ENCODE peak calls at places on chromosomes 1 and 21, in four cellular contexts. One of them, this sample, is unnamed.

GRCh38 chr1:150056407-150056806 is 11.2 kb upstream of the VPS45 start:
- DNase-seq in IMR-90: no peak
- DNase-seq in HFF-Myc: no peak
- DNase-seq in A549: no peak
- DNase-seq in this sample: no peak

GRCh38 chr21:15080504-15080903 is 15.7 kb upstream of the NRIP1 start:
- DNase-seq in IMR-90: no peak
- DNase-seq in HFF-Myc: no peak
- DNase-seq in A549: no peak
- DNase-seq in this sample: no peak

GRCh38 chr21:18153063-18153462 is 91.6 kb upstream of the CHODL start:
- DNase-seq in HFF-Myc: no peak
- DNase-seq in IMR-90: no peak
- DNase-seq in A549: no peak
- DNase-seq in this sample: no peak

GRCh38 chr1:22414244-22414751 is 37.4 kb upstream of the ZBTB40 start:
- DNase-seq in HFF-Myc: no peak
- DNase-seq in A549: peak; percentile 71
- DNase-seq in IMR-90: peak; percentile 39
- DNase-seq in this sample: no peak

GRCh38 chr21:18443085-18443484 is 39.5 kb upstream of the TMPRSS15 start:
- DNase-seq in IMR-90: no peak
- DNase-seq in HFF-Myc: no peak
- DNase-seq in A549: no peak
- DNase-seq in this sample: no peak

GRCh38 chr1:107433068-107433467 is 292.2 kb downstream of the NTNG1 start:
- DNase-seq in A549: no peak
- DNase-seq in IMR-90: no peak
- DNase-seq in HFF-Myc: no peak
- DNase-seq in this sample: no peak

GRCh38 chr1:169925505-169926482 is 32.1 kb upstream of the SCYL3 start:
- DNase-seq in IMR-90: no peak
- DNase-seq in A549: no peak
- DNase-seq in HFF-Myc: no peak
- DNase-seq in this sample: no peak

GRCh38 chr1:152646656-152647055 is 16.5 kb upstream of the LCE2D start:
- DNase-seq in IMR-90: no peak
- DNase-seq in HFF-Myc: no peak
- DNase-seq in A549: no peak
- DNase-seq in this sample: peak; percentile 3

GRCh38 chr1:41581216-41582003 is 96.9 kb upstream of the EDN2 start:
- DNase-seq in HFF-Myc: no peak
- DNase-seq in IMR-90: no peak
- DNase-seq in A549: no peak
- DNase-seq in this sample: no peak

GRCh38 chr1:31010081-31010989 is 55.2 kb downstream of the PUM1 start:
- DNase-seq in HFF-Myc: no peak
- DNase-seq in IMR-90: peak; percentile 92
- DNase-seq in A549: no peak
- DNase-seq in this sample: peak; percentile 92

GRCh38 chr1:17615157-17615556 is 75.7 kb downstream of the ARHGEF10L start:
- DNase-seq in IMR-90: no peak
- DNase-seq in HFF-Myc: no peak
- DNase-seq in A549: no peak
- DNase-seq in this sample: no peak

GRCh38 chr1:167171286-167171929 is 49.3 kb upstream of the POU2F1 start:
- DNase-seq in IMR-90: no peak
- DNase-seq in HFF-Myc: no peak
- DNase-seq in A549: no peak
- DNase-seq in this sample: peak; percentile 52

GRCh38 chr1:176775996-176776395 is 313.0 kb downstream of the PAPPA2 start:
- DNase-seq in A549: no peak
- DNase-seq in IMR-90: no peak
- DNase-seq in HFF-Myc: no peak
- DNase-seq in this sample: no peak

GRCh38 chr1:227951624-227952373 is 4.1 kb upstream of the WNT9A start:
- DNase-seq in IMR-90: no peak
- DNase-seq in HFF-Myc: no peak
- DNase-seq in A549: no peak
- DNase-seq in this sample: no peak

GRCh38 chr1:93629101-93630059 is 52.3 kb downstream of the BCAR3 start:
- DNase-seq in HFF-Myc: peak; percentile 73
- DNase-seq in A549: peak; percentile 43
- DNase-seq in IMR-90: peak; percentile 85
- DNase-seq in this sample: peak; percentile 88

GRCh38 chr1:23751050-23751814 is 8.0 kb downstream of the ELOA start:
- DNase-seq in HFF-Myc: no peak
- DNase-seq in IMR-90: peak; percentile 57
- DNase-seq in A549: peak; percentile 70
- DNase-seq in this sample: peak; percentile 83

GRCh38 chr1:228999776-229000175 is 264.5 kb downstream of the RHOU start:
- DNase-seq in A549: no peak
- DNase-seq in IMR-90: no peak
- DNase-seq in HFF-Myc: no peak
- DNase-seq in this sample: no peak

GRCh38 chr1:182430263-182431068 is 19.5 kb upstream of the RGSL1 start:
- DNase-seq in IMR-90: peak; percentile 42
- DNase-seq in HFF-Myc: no peak
- DNase-seq in A549: no peak
- DNase-seq in this sample: no peak

GRCh38 chr21:35075546-35075945 is 26.4 kb upstream of the RUNX1 start:
- DNase-seq in HFF-Myc: no peak
- DNase-seq in IMR-90: peak; percentile 82
- DNase-seq in A549: no peak
- DNase-seq in this sample: peak; percentile 70

GRCh38 chr1:245810181-245810727 is 655.5 kb downstream of the KIF26B start:
- DNase-seq in HFF-Myc: no peak
- DNase-seq in A549: no peak
- DNase-seq in IMR-90: no peak
- DNase-seq in this sample: no peak

GRCh38 chr1:153880962-153881361 is 41.8 kb downstream of the GATAD2B start:
- DNase-seq in IMR-90: peak; percentile 98
- DNase-seq in A549: no peak
- DNase-seq in HFF-Myc: peak; percentile 67
- DNase-seq in this sample: peak; percentile 86

GRCh38 chr1:211703812-211704566 is 28.6 kb upstream of the NEK2 start:
- DNase-seq in A549: no peak
- DNase-seq in HFF-Myc: no peak
- DNase-seq in IMR-90: no peak
- DNase-seq in this sample: no peak

GRCh38 chr21:31347435-31348032 is 3.5 kb upstream of the TIAM1 start:
- DNase-seq in HFF-Myc: no peak
- DNase-seq in A549: peak; percentile 19
- DNase-seq in IMR-90: peak; percentile 50
- DNase-seq in this sample: peak; percentile 62

GRCh38 chr1:176705585-176705984 is 242.6 kb downstream of the PAPPA2 start:
- DNase-seq in IMR-90: no peak
- DNase-seq in A549: no peak
- DNase-seq in HFF-Myc: no peak
- DNase-seq in this sample: no peak

GRCh38 chr1:966603-967295 is 467 bp downstream of the PLEKHN1 start:
- DNase-seq in IMR-90: peak; percentile 50
- DNase-seq in HFF-Myc: no peak
- DNase-seq in A549: peak; percentile 65
- DNase-seq in this sample: peak; percentile 52

GRCh38 chr1:202860744-202861419 is 28.1 kb downstream of the RABIF start:
- DNase-seq in A549: peak; percentile 55
- DNase-seq in HFF-Myc: no peak
- DNase-seq in IMR-90: peak; percentile 33
- DNase-seq in this sample: peak; percentile 24
- TF ChIP-seq CTCF in A549: no peak
- TF ChIP-seq CTCF in HFF-Myc: no peak
- TF ChIP-seq CTCF in IMR-90: no peak
- TF ChIP-seq CTCF in this sample: no peak

GRCh38 chr1:19644422-19644760 is 280 bp downstream of the NBL1 start:
- DNase-seq in IMR-90: no peak
- DNase-seq in A549: no peak
- DNase-seq in HFF-Myc: no peak
- DNase-seq in this sample: no peak
- H3K4me3 ChIP-seq in IMR-90: peak overlapping the region; percentile 72
- H3K4me3 ChIP-seq in A549: peak overlapping the region; percentile 85
- H3K4me3 ChIP-seq in HFF-Myc: peak overlapping the region; percentile 82
- H3K4me3 ChIP-seq in this sample: peak overlapping the region; percentile 84

DNA sequence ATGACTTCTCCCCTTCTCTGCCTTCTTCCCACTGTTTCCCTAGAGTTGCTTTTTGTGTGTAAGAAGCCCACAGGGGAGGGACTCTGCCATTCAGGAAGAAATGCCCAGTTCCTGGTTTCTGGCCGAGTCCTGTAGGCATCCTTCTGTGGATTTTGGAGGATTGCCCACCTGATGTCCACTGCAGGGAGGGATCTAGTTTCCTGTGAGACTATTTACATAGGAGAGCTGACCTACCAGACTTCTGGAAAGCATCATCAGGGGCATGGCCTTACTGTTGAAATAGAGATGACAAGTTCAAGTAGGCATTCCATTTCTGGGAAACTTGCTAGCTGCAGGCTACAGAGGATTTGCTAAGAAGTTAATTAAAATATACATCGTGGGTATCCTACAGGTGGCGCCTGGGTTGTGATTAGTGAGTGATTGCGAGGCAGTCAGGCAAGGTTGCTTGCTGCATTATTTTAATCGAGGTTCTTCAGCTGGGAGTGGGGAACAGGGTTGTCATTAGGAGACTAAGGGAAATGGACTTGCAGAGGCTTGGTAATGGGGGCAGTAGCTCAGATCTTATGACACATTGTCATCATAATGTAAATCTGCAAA is 148.7 kb downstream of the HHAT start:
- DNase-seq in A549: no peak
- DNase-seq in HFF-Myc: no peak
- DNase-seq in IMR-90: peak; percentile 32
- DNase-seq in this sample: peak; percentile 4
- TF ChIP-seq CTCF in A549: no peak
- TF ChIP-seq CTCF in HFF-Myc: no peak
- TF ChIP-seq CTCF in IMR-90: no peak
- TF ChIP-seq CTCF in this sample: no peak

GRCh38 chr1:39269349-39269748 is 64.9 kb downstream of the MACF1 start:
- DNase-seq in A549: no peak
- DNase-seq in IMR-90: no peak
- DNase-seq in HFF-Myc: no peak
- DNase-seq in this sample: no peak

GRCh38 chr1:39269791-39270342 is 65.4 kb downstream of the MACF1 start:
- DNase-seq in A549: no peak
- DNase-seq in HFF-Myc: no peak
- DNase-seq in IMR-90: peak; percentile 82
- DNase-seq in this sample: peak; percentile 87

GRCh38 chr1:39272791-39273071 is 68.2 kb downstream of the MACF1 start:
- DNase-seq in HFF-Myc: no peak
- DNase-seq in A549: no peak
- DNase-seq in IMR-90: no peak
- DNase-seq in this sample: no peak

GRCh38 chr1:39270368-39270767 is 65.9 kb downstream of the MACF1 start:
- DNase-seq in A549: no peak
- DNase-seq in IMR-90: no peak
- DNase-seq in HFF-Myc: no peak
- DNase-seq in this sample: no peak

DNA sequence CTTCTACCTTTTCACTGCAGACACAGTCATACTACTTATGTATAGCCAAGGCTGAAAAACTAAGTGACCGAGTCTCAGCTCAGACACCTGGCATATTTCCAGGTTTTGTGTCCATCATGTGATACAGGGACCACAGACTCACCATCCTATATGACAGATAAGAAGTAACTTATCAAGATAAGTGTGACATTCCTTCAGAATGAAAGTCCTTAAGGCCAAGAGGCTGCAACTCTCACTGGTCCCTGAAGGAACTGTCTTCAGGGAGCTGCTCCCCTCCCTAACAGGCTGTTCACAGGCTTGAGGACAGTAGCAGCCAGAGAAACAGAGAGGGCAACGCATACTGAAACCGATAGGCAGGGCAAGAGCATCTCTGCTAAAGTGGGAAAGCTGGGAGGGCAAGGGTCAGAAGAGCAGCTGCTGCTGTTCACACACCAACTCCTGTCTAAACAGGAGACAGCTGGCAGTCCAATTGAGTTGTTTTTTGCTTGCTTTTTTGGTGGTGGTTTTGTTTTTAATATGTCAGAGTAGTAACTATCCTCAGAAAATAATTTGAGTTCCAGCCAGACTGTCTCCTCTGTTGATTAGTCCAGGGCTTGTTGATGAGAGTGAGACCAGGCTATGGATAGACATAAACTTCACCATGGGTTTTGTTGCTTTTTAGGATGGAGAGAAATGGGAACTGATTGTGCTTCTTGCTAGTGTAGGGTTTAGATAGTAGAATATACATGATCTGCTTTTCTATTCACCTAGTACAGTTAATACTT is 67.7 kb downstream of the MACF1 start:
- DNase-seq in IMR-90: peak; percentile 53
- DNase-seq in A549: no peak
- DNase-seq in HFF-Myc: no peak
- DNase-seq in this sample: peak; percentile 33
- H3K4me3 ChIP-seq in IMR-90: no peak overlapping the region
- H3K4me3 ChIP-seq in A549: no peak overlapping the region
- H3K4me3 ChIP-seq in HFF-Myc: no peak overlapping the region
- H3K4me3 ChIP-seq in this sample: no peak overlapping the region

GRCh38 chr1:61287734-61288133 is 205.4 kb downstream of the NFIA start:
- DNase-seq in A549: no peak
- DNase-seq in HFF-Myc: peak; percentile 4
- DNase-seq in IMR-90: peak; percentile 79
- DNase-seq in this sample: peak; percentile 92
- TF ChIP-seq CTCF in A549: no peak
- TF ChIP-seq CTCF in HFF-Myc: no peak
- TF ChIP-seq CTCF in IMR-90: no peak
- TF ChIP-seq CTCF in this sample: no peak

GRCh38 chr1:90707363-90707710 is 9.8 kb downstream of the BARHL2 start:
- DNase-seq in A549: peak; percentile 40
- DNase-seq in IMR-90: peak; percentile 15
- DNase-seq in HFF-Myc: no peak
- DNase-seq in this sample: peak; percentile 21
- H3K4me3 ChIP-seq in A549: peak overlapping the region; percentile 40
- H3K4me3 ChIP-seq in IMR-90: no peak overlapping the region
- H3K4me3 ChIP-seq in HFF-Myc: no peak overlapping the region
- H3K4me3 ChIP-seq in this sample: no peak overlapping the region

GRCh38 chr1:186682721-186683120 is 2.5 kb upstream of the PTGS2 start:
- DNase-seq in HFF-Myc: no peak
- DNase-seq in A549: no peak
- DNase-seq in IMR-90: peak; percentile 54
- DNase-seq in this sample: peak; percentile 64
- TF ChIP-seq CTCF in HFF-Myc: peak; percentile 12
- TF ChIP-seq CTCF in A549: peak; percentile 75
- TF ChIP-seq CTCF in IMR-90: peak; percentile 54
- TF ChIP-seq CTCF in this sample: peak; percentile 58

GRCh38 chr21:16389622-16390021 is 659.8 kb downstream of the USP25 start:
- DNase-seq in HFF-Myc: no peak
- DNase-seq in A549: no peak
- DNase-seq in IMR-90: no peak
- DNase-seq in this sample: no peak
- H3K4me3 ChIP-seq in HFF-Myc: no peak overlapping the region
- H3K4me3 ChIP-seq in A549: no peak overlapping the region
- H3K4me3 ChIP-seq in IMR-90: no peak overlapping the region
- H3K4me3 ChIP-seq in this sample: no peak overlapping the region

This sample was measured in fibroblast of mammary gland.